ENCODE peak calls at places on chromosomes 13 and 19, in five cellular contexts. P is HuH-7, D is NCI-H1417, M is SJSA1, S is DMS79. F is an unnamed sample.
A peak's percentile ranks its signal among the peaks of the same experiment; 100 is the strongest.

GRCh38 chr13:29846475-29847256 is 3.8 kb downstream of the UBL3 start:
- DNase-seq in M (no peak), D (peak; percentile 22), P (no peak), S (no peak), F (no peak)

GRCh38 chr19:34504273-34504808 is 22.8 kb downstream of the WTIP start:
- DNase-seq in M (no peak), P (no peak), S (no peak), D (no peak), F (no peak)

GRCh38 chr19:48683349-48683748 is 10.5 kb upstream of the NTN5 start:
- DNase-seq in D (no peak), S (no peak), M (no peak), P (no peak), F (no peak)

GRCh38 chr13:45799451-45799850 is 52.1 kb downstream of the SIAH3 start:
- DNase-seq in P (no peak), D (peak; percentile 43), S (no peak), M (no peak), F (no peak)

GRCh38 chr13:51549593-51549992 is 34.7 kb upstream of the WDFY2 start:
- DNase-seq in D (no peak), S (no peak), M (no peak), P (no peak), F (no peak)

GRCh38 chr19:5953680-5954213 is 24.2 kb downstream of the RANBP3 start:
- DNase-seq in P (no peak), M (peak; percentile 76), D (peak; percentile 53), S (no peak), F (no peak)

GRCh38 chr19:36891768-36892357 is 24.2 kb downstream of the ZNF829 start:
- DNase-seq in S (no peak), M (no peak), D (no peak), P (no peak), F (no peak)

GRCh38 chr19:51407631-51408131 is 9.8 kb downstream of the SIGLEC10 start:
- DNase-seq in M (no peak), D (no peak), P (peak; percentile 82), S (no peak), F (no peak)

GRCh38 chr13:34942732-34943674 is 933 bp downstream of the NBEA start:
- DNase-seq in S (peak; percentile 8), D (peak; percentile 86), P (no peak), M (no peak), F (peak; percentile 28)

GRCh38 chr13:99614465-99614885 is 113.2 kb downstream of the TM9SF2 start:
- DNase-seq in S (no peak), D (no peak), P (peak; percentile 40), M (peak; percentile 78), F (no peak)

GRCh38 chr19:10566658-10567410 is 1.0 kb upstream of the KRI1 start:
- DNase-seq in P (no peak), M (no peak), S (no peak), D (no peak), F (no peak)

GRCh38 chr19:14410054-14410774 is 8.9 kb downstream of the DDX39A start:
- DNase-seq in D (no peak), P (no peak), S (no peak), M (no peak), F (no peak)

GRCh38 chr13:113936566-113936965 is 37.3 kb downstream of the C13orf46 start:
- DNase-seq in P (no peak), M (no peak), D (no peak), S (no peak), F (no peak)

GRCh38 chr13:49711218-49711863 is 20.1 kb upstream of the EBPL start:
- DNase-seq in P (no peak), D (no peak), M (no peak), S (no peak), F (no peak)

GRCh38 chr19:1956868-1957492 is 16.0 kb downstream of the CSNK1G2 start:
- DNase-seq in D (no peak), M (no peak), P (no peak), S (no peak), F (no peak)

GRCh38 chr13:97696921-97697320 is 256.6 kb upstream of the IPO5 start:
- DNase-seq in M (no peak), S (no peak), P (no peak), D (no peak), F (no peak)

GRCh38 chr13:97385146-97385545 is 48.8 kb upstream of the RAP2A start:
- DNase-seq in M (peak; percentile 58), P (no peak), D (no peak), S (no peak), F (no peak)

GRCh38 chr13:109773786-109774185 is 12.6 kb downstream of the IRS2 start:
- DNase-seq in P (no peak), S (no peak), M (peak; percentile 100), D (no peak), F (no peak)

GRCh38 chr19:44643605-44644390 is at the start of gene PVR:
- DNase-seq in D (peak; percentile 77), S (peak; percentile 30), P (peak; percentile 88), M (peak; percentile 94), F (peak; percentile 40)

GRCh38 chr13:60338754-60339153 is 58.3 kb upstream of the TDRD3 start:
- DNase-seq in M (no peak), P (no peak), S (no peak), D (no peak), F (no peak)

GRCh38 chr13:109680288-109680687 is 106.1 kb downstream of the IRS2 start:
- DNase-seq in M (no peak), P (no peak), D (no peak), S (no peak), F (no peak)

GRCh38 chr13:91291078-91291477 is 56.4 kb upstream of the MIR17HG start:
- DNase-seq in M (no peak), P (no peak), D (no peak), S (no peak), F (no peak)

GRCh38 chr19:10808937-10809655 is 26.9 kb downstream of the TMED1 start:
- DNase-seq in M (no peak), P (no peak), D (peak; percentile 7), S (no peak), F (no peak)

GRCh38 chr13:104843328-104843727 is 1692.1 kb downstream of the EFNB2 start:
- DNase-seq in P (no peak), D (no peak), S (no peak), M (no peak), F (no peak)

F was measured in progenitor cell of endocrine pancreas.